ENCODE peak calls at places on chromosome 1, in four cellular contexts. P, O, T and D are unnamed samples.
A peak's percentile ranks its signal among the peaks of the same experiment; 100 is the strongest.

GRCh38 chr1:116486424-116486823 is 84.4 kb downstream of the CD58 start:
- DNase-seq in O (peak; percentile 88), P (peak; percentile 71), T (no peak), D (no peak)

GRCh38 chr1:246669659-246670058 is 54.5 kb upstream of the SCCPDH start:
- DNase-seq in P (no peak), O (no peak), T (no peak), D (no peak)

GRCh38 chr1:30085814-30086770 is 637.3 kb downstream of the MATN1 start:
- DNase-seq in O (no peak), P (peak; percentile 47), T (no peak), D (no peak)

GRCh38 chr1:3598051-3598471 is 13.2 kb downstream of the MEGF6 start:
- DNase-seq in O (no peak), P (no peak), T (no peak), D (no peak)

GRCh38 chr1:88662723-88663122 is 21.4 kb upstream of the PKN2 start:
- DNase-seq in P (no peak), O (no peak), T (no peak), D (no peak)

GRCh38 chr1:94273111-94273510 is 35.7 kb upstream of the ARHGAP29 start:
- DNase-seq in T (no peak), P (no peak), O (no peak), D (no peak)

GRCh38 chr1:35369922-35370671 is 101.6 kb downstream of the ZMYM4 start:
- DNase-seq in P (peak; percentile 76), T (no peak), O (peak; percentile 53), D (no peak)

GRCh38 chr1:215887618-215888017 is 320.5 kb downstream of the KCTD3 start:
- DNase-seq in P (no peak), O (no peak), T (no peak), D (no peak)

GRCh38 chr1:44594871-44595735 is 79.2 kb downstream of the TMEM53 start:
- DNase-seq in P (peak; percentile 90), O (peak; percentile 29), T (peak; percentile 15), D (peak; percentile 51)

GRCh38 chr1:117616356-117616755 is 10.5 kb downstream of the TENT5C start:
- DNase-seq in T (no peak), O (no peak), P (no peak), D (no peak)

GRCh38 chr1:45317163-45317562 is 9.5 kb upstream of the HPDL start:
- DNase-seq in T (no peak), O (no peak), P (no peak), D (no peak)

GRCh38 chr1:227869281-227869842 is 53.9 kb downstream of the PRSS38 start:
- DNase-seq in T (no peak), P (no peak), O (peak; percentile 2), D (no peak)

GRCh38 chr1:107196973-107197562 is 56.2 kb downstream of the NTNG1 start:
- DNase-seq in T (no peak), O (peak; percentile 13), P (no peak), D (no peak)